ENCODE peak calls at places on chromosomes 13 and 19, in seven cellular contexts. B is left colon; V is stimulated activated CD8-positive, alpha-beta memory T cell treated with anti-CD3 and anti-CD28 coated beads, Interleukin-4, amount 100 ng/mL, for 1 hour; L is GM23248; G is activated naive CD4-positive, alpha-beta T cell treated with anti-CD3 and anti-CD28 coated beads, Interleukin-2, amount 10 ng/mL, durations not matched to agents 7 days and 5 days; Z is body of pancreas; M is NCI-H1092. P is an unnamed sample.

GRCh38 chr19:48965806-48966540 is 864 bp downstream of the FTL start:
- DNase-seq in B (peak), V (peak), L (peak), G (peak), Z (peak), M (peak), P (peak)

GRCh38 chr13:35475960-35476943 is at the start of gene MAB21L1:
- DNase-seq in B (no peak), V (no peak), L (peak), G (peak), Z (no peak), M (no peak), P (no peak)

GRCh38 chr13:24253520-24254150 is 55.7 kb upstream of the C1QTNF9 start:
- DNase-seq in B (no peak), V (no peak), L (no peak), G (peak), Z (no peak), M (no peak), P (no peak)

GRCh38 chr13:75838366-75839017 is 202.4 kb downstream of the LMO7 start:
- DNase-seq in B (no peak), V (no peak), L (peak), G (no peak), Z (no peak), M (peak), P (no peak)

GRCh38 chr19:40982594-40983101 is 8.4 kb upstream of the CYP2B6 start:
- DNase-seq in B (no peak), V (no peak), L (peak), G (no peak), Z (no peak), M (no peak), P (no peak)

GRCh38 chr19:15075801-15076200 is 6.2 kb upstream of the OR1I1 start:
- DNase-seq in B (no peak), V (no peak), L (no peak), G (no peak), Z (no peak), M (no peak), P (no peak)

GRCh38 chr13:26050568-26051230 is 1.1 kb downstream of the SHISA2 start:
- DNase-seq in B (peak), V (no peak), L (peak), G (peak), Z (peak), M (peak), P (no peak)

GRCh38 chr19:54416695-54417491 is 1.6 kb downstream of the TTYH1 start:
- DNase-seq in B (no peak), V (no peak), L (no peak), G (no peak), Z (no peak), M (no peak), P (no peak)

GRCh38 chr13:68927387-68928026 is 1180.1 kb upstream of the ATXN8OS start:
- DNase-seq in B (no peak), V (no peak), L (no peak), G (no peak), Z (peak), M (peak), P (peak)

GRCh38 chr19:4676955-4677731 is 7.0 kb upstream of the MYDGF start:
- DNase-seq in B (peak), V (no peak), L (peak), G (peak), Z (peak), M (no peak), P (peak)

GRCh38 chr13:48975101-48975925 is at the start of gene FNDC3A:
- DNase-seq in B (peak), V (peak), L (peak), G (peak), Z (peak), M (peak), P (peak)

GRCh38 chr13:41463823-41464602 is 6.7 kb downstream of the RGCC start:
- DNase-seq in B (no peak), V (no peak), L (no peak), G (peak), Z (no peak), M (no peak), P (no peak)

GRCh38 chr19:927044-927706 is 1.3 kb downstream of the ARID3A start:
- DNase-seq in B (peak), V (no peak), L (peak), G (no peak), Z (peak), M (no peak), P (peak)

GRCh38 chr13:36363464-36363863 is 17.3 kb upstream of the SPART start:
- DNase-seq in B (no peak), V (no peak), L (no peak), G (no peak), Z (no peak), M (no peak), P (no peak)

GRCh38 chr13:111868716-111869115 is 198.2 kb upstream of the SOX1 start:
- DNase-seq in B (no peak), V (no peak), L (no peak), G (no peak), Z (no peak), M (no peak), P (no peak)

GRCh38 chr19:1394252-1395193 is 6.8 kb downstream of the GAMT start:
- DNase-seq in B (no peak), V (no peak), L (no peak), G (no peak), Z (peak), M (no peak), P (peak)

GRCh38 chr19:12260861-12261260 is 33.8 kb downstream of the ZNF44 start:
- DNase-seq in B (no peak), V (no peak), L (no peak), G (no peak), Z (no peak), M (no peak), P (no peak)

P was measured in Caco-2.